ENCODE peak calls at places on chromosomes 2 and 18, in ten cellular contexts. One of them, this sample, is unnamed.

GRCh38 chr2:28395334-28396061 is 2.8 kb downstream of the FOSL2 start:
- DNase-seq in adrenal gland: peak; percentile 75
- DNase-seq in A549: peak; percentile 54
- DNase-seq in IMR-90: peak; percentile 56
- DNase-seq in upper lobe of right lung: peak; percentile 83
- DNase-seq in neuronal stem cell: no peak
- DNase-seq in CD8-positive, alpha-beta memory T cell: no peak
- DNase-seq in Peyer's patch: peak; percentile 72
- DNase-seq in HCT116: no peak
- DNase-seq in heart right ventricle: peak; percentile 45
- DNase-seq in this sample: peak; percentile 60

GRCh38 chr2:227132986-227133385 is 31.0 kb downstream of the COL4A4 start:
- DNase-seq in adrenal gland: no peak
- DNase-seq in A549: no peak
- DNase-seq in IMR-90: no peak
- DNase-seq in upper lobe of right lung: no peak
- DNase-seq in neuronal stem cell: no peak
- DNase-seq in CD8-positive, alpha-beta memory T cell: no peak
- DNase-seq in Peyer's patch: no peak
- DNase-seq in HCT116: no peak
- DNase-seq in heart right ventricle: no peak
- DNase-seq in this sample: no peak

GRCh38 chr2:159658887-159659437 is 42.6 kb upstream of the BAZ2B start:
- DNase-seq in adrenal gland: peak; percentile 70
- DNase-seq in A549: no peak
- DNase-seq in IMR-90: no peak
- DNase-seq in upper lobe of right lung: no peak
- DNase-seq in neuronal stem cell: no peak
- DNase-seq in CD8-positive, alpha-beta memory T cell: no peak
- DNase-seq in Peyer's patch: no peak
- DNase-seq in HCT116: no peak
- DNase-seq in heart right ventricle: no peak
- DNase-seq in this sample: peak; percentile 77

GRCh38 chr18:41593276-41593675 is 361.8 kb upstream of the PIK3C3 start:
- DNase-seq in adrenal gland: no peak
- DNase-seq in A549: no peak
- DNase-seq in IMR-90: no peak
- DNase-seq in upper lobe of right lung: no peak
- DNase-seq in neuronal stem cell: no peak
- DNase-seq in CD8-positive, alpha-beta memory T cell: no peak
- DNase-seq in Peyer's patch: no peak
- DNase-seq in HCT116: no peak
- DNase-seq in heart right ventricle: no peak
- DNase-seq in this sample: no peak

GRCh38 chr2:671072-671471 is 6.1 kb downstream of the TMEM18 start:
- DNase-seq in adrenal gland: no peak
- DNase-seq in A549: no peak
- DNase-seq in IMR-90: no peak
- DNase-seq in upper lobe of right lung: no peak
- DNase-seq in neuronal stem cell: no peak
- DNase-seq in CD8-positive, alpha-beta memory T cell: no peak
- DNase-seq in Peyer's patch: no peak
- DNase-seq in HCT116: no peak
- DNase-seq in heart right ventricle: no peak
- DNase-seq in this sample: no peak

GRCh38 chr18:50458366-50458765 is 83.5 kb downstream of the SKA1 start:
- DNase-seq in adrenal gland: no peak
- DNase-seq in A549: no peak
- DNase-seq in IMR-90: no peak
- DNase-seq in upper lobe of right lung: no peak
- DNase-seq in neuronal stem cell: no peak
- DNase-seq in CD8-positive, alpha-beta memory T cell: no peak
- DNase-seq in Peyer's patch: no peak
- DNase-seq in HCT116: no peak
- DNase-seq in heart right ventricle: no peak
- DNase-seq in this sample: no peak

GRCh38 chr2:226758886-226759660 is 40.5 kb downstream of the IRS1 start:
- DNase-seq in adrenal gland: no peak
- DNase-seq in A549: no peak
- DNase-seq in IMR-90: peak; percentile 87
- DNase-seq in upper lobe of right lung: no peak
- DNase-seq in neuronal stem cell: no peak
- DNase-seq in CD8-positive, alpha-beta memory T cell: no peak
- DNase-seq in Peyer's patch: no peak
- DNase-seq in HCT116: peak; percentile 48
- DNase-seq in heart right ventricle: no peak
- DNase-seq in this sample: no peak

GRCh38 chr2:222305510-222306392 is 7.0 kb upstream of the PAX3 start:
- DNase-seq in adrenal gland: no peak
- DNase-seq in A549: peak; percentile 38
- DNase-seq in IMR-90: no peak
- DNase-seq in upper lobe of right lung: no peak
- DNase-seq in neuronal stem cell: no peak
- DNase-seq in CD8-positive, alpha-beta memory T cell: no peak
- DNase-seq in Peyer's patch: peak; percentile 61
- DNase-seq in HCT116: no peak
- DNase-seq in heart right ventricle: no peak
- DNase-seq in this sample: no peak

GRCh38 chr2:103959174-103960125 is 894.5 kb upstream of the POU3F3 start:
- DNase-seq in adrenal gland: peak; percentile 21
- DNase-seq in A549: peak; percentile 51
- DNase-seq in IMR-90: no peak
- DNase-seq in upper lobe of right lung: no peak
- DNase-seq in neuronal stem cell: peak; percentile 54
- DNase-seq in CD8-positive, alpha-beta memory T cell: no peak
- DNase-seq in Peyer's patch: no peak
- DNase-seq in HCT116: no peak
- DNase-seq in heart right ventricle: peak; percentile 12
- DNase-seq in this sample: no peak

GRCh38 chr2:213763963-213764362 is 479.7 kb downstream of the SPAG16 start:
- DNase-seq in adrenal gland: no peak
- DNase-seq in A549: no peak
- DNase-seq in IMR-90: no peak
- DNase-seq in upper lobe of right lung: no peak
- DNase-seq in neuronal stem cell: no peak
- DNase-seq in CD8-positive, alpha-beta memory T cell: no peak
- DNase-seq in Peyer's patch: no peak
- DNase-seq in HCT116: no peak
- DNase-seq in heart right ventricle: no peak
- DNase-seq in this sample: no peak

GRCh38 chr2:11904029-11904428 is 157.6 kb downstream of the LPIN1 start:
- DNase-seq in adrenal gland: no peak
- DNase-seq in A549: no peak
- DNase-seq in IMR-90: no peak
- DNase-seq in upper lobe of right lung: no peak
- DNase-seq in neuronal stem cell: no peak
- DNase-seq in CD8-positive, alpha-beta memory T cell: no peak
- DNase-seq in Peyer's patch: no peak
- DNase-seq in HCT116: no peak
- DNase-seq in heart right ventricle: no peak
- DNase-seq in this sample: peak; percentile 52

GRCh38 chr2:158923641-158924040 is 44.8 kb upstream of the TANC1 start:
- DNase-seq in adrenal gland: no peak
- DNase-seq in A549: no peak
- DNase-seq in IMR-90: no peak
- DNase-seq in upper lobe of right lung: no peak
- DNase-seq in neuronal stem cell: no peak
- DNase-seq in CD8-positive, alpha-beta memory T cell: no peak
- DNase-seq in Peyer's patch: no peak
- DNase-seq in HCT116: no peak
- DNase-seq in heart right ventricle: no peak
- DNase-seq in this sample: no peak

DNA sequence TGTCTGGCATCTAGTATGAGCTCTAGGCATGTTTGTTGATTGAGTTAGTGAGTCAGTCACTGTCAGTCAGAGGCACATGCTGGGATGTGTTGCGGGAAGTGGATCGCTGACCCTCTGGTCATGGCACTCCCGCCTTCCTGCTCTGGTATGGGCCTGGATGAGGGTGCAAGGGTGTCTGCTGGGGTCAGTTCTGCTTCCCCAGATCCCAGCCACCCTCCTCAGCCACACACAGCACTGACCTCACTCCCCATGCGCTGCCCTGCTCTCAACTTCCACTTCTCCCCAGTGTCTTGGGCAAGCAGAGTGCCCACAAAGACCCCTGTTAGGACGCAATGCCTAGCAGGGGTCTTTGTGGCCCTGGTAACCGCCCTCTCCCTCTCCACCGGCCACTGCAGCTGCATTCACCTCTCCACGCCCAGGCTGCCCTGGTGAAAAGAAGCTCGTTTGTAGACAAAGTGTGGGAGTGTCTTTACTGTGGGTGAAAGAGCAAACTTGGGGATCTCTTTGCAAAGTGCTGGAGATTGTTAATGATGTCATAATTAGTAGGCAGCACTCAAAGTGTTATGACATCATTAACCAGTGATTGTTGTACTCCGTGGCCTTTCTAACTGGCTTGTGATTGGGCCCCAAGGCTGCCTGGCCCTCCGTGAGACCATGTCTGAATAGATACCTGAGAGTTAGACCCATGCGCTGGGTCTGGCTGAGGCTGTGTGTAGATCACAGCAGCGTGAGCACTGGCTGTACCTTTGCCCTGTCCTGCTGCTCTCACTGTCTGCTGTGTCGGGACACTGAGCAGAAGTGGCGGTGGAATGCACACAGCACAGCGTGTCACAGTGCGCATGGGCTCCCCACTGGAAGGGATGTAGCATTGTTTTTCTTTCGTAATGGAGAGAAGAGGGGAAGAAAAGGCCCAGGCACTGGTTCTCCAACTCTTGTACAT is 252.3 kb downstream of the LDLRAD4 start:
- DNase-seq in adrenal gland: no peak
- DNase-seq in A549: no peak
- DNase-seq in IMR-90: no peak
- DNase-seq in upper lobe of right lung: peak; percentile 68
- DNase-seq in neuronal stem cell: no peak
- DNase-seq in CD8-positive, alpha-beta memory T cell: no peak
- DNase-seq in Peyer's patch: no peak
- DNase-seq in HCT116: no peak
- DNase-seq in heart right ventricle: no peak
- DNase-seq in this sample: peak; percentile 66
- H3K27ac ChIP-seq in adrenal gland: peak overlapping the region; percentile 59
- H3K27ac ChIP-seq in A549: no peak overlapping the region
- H3K27ac ChIP-seq in IMR-90: no peak overlapping the region
- H3K27ac ChIP-seq in upper lobe of right lung: no peak overlapping the region
- H3K27ac ChIP-seq in neuronal stem cell: no peak overlapping the region
- H3K27ac ChIP-seq in CD8-positive, alpha-beta memory T cell: no peak overlapping the region
- H3K27ac ChIP-seq in Peyer's patch: no peak overlapping the region
- H3K27ac ChIP-seq in HCT116: no peak overlapping the region
- H3K27ac ChIP-seq in heart right ventricle: peak overlapping the region; percentile 41
- H3K27ac ChIP-seq in this sample: no peak overlapping the region

DNA sequence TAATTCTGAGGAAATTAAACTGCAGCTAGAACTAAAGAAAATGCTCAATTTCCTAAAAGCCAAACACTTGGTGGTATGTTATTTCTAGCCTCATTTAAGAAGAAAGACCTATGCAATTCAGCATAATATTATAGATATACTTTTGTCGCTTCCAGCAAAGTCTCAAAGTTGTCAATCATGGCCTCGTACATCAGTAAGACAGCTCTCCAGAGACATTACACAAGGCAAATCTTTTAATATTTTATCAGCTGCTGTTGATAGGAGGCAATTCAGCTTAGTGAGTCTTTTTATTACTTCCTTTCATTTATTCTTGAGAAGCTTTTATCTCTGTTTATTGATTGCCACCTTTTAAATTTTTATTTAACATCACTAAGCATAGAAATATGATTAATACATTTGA is 294.3 kb downstream of the FSIP2 start:
- DNase-seq in adrenal gland: no peak
- DNase-seq in A549: no peak
- DNase-seq in IMR-90: no peak
- DNase-seq in upper lobe of right lung: no peak
- DNase-seq in neuronal stem cell: no peak
- DNase-seq in CD8-positive, alpha-beta memory T cell: no peak
- DNase-seq in Peyer's patch: no peak
- DNase-seq in HCT116: no peak
- DNase-seq in heart right ventricle: no peak
- DNase-seq in this sample: no peak
- H3K27ac ChIP-seq in adrenal gland: no peak overlapping the region
- H3K27ac ChIP-seq in A549: no peak overlapping the region
- H3K27ac ChIP-seq in IMR-90: no peak overlapping the region
- H3K27ac ChIP-seq in upper lobe of right lung: no peak overlapping the region
- H3K27ac ChIP-seq in neuronal stem cell: no peak overlapping the region
- H3K27ac ChIP-seq in CD8-positive, alpha-beta memory T cell: no peak overlapping the region
- H3K27ac ChIP-seq in Peyer's patch: no peak overlapping the region
- H3K27ac ChIP-seq in HCT116: no peak overlapping the region
- H3K27ac ChIP-seq in heart right ventricle: no peak overlapping the region
- H3K27ac ChIP-seq in this sample: no peak overlapping the region

GRCh38 chr2:133755515-133756311 is 187.4 kb upstream of the NCKAP5 start:
- DNase-seq in adrenal gland: no peak
- DNase-seq in A549: no peak
- DNase-seq in IMR-90: peak; percentile 100
- DNase-seq in upper lobe of right lung: no peak
- DNase-seq in neuronal stem cell: peak; percentile 12
- DNase-seq in CD8-positive, alpha-beta memory T cell: no peak
- DNase-seq in Peyer's patch: no peak
- DNase-seq in HCT116: no peak
- DNase-seq in heart right ventricle: peak; percentile 32
- DNase-seq in this sample: peak; percentile 28
- H3K27ac ChIP-seq in adrenal gland: no peak overlapping the region
- H3K27ac ChIP-seq in A549: no peak overlapping the region
- H3K27ac ChIP-seq in IMR-90: peak overlapping the region; percentile 95
- H3K27ac ChIP-seq in upper lobe of right lung: no peak overlapping the region
- H3K27ac ChIP-seq in neuronal stem cell: peak overlapping the region; percentile 18
- H3K27ac ChIP-seq in CD8-positive, alpha-beta memory T cell: no peak overlapping the region
- H3K27ac ChIP-seq in Peyer's patch: no peak overlapping the region
- H3K27ac ChIP-seq in HCT116: no peak overlapping the region
- H3K27ac ChIP-seq in heart right ventricle: peak overlapping the region; percentile 35
- H3K27ac ChIP-seq in this sample: peak overlapping the region; percentile 82

GRCh38 chr2:27094353-27094984 is 7.9 kb downstream of the KHK start:
- DNase-seq in adrenal gland: peak; percentile 26
- DNase-seq in A549: no peak
- DNase-seq in IMR-90: no peak
- DNase-seq in upper lobe of right lung: no peak
- DNase-seq in neuronal stem cell: no peak
- DNase-seq in CD8-positive, alpha-beta memory T cell: no peak
- DNase-seq in Peyer's patch: no peak
- DNase-seq in HCT116: no peak
- DNase-seq in heart right ventricle: no peak
- DNase-seq in this sample: no peak

GRCh38 chr2:27095427-27095744 is 8.8 kb downstream of the KHK start:
- DNase-seq in adrenal gland: no peak
- DNase-seq in A549: no peak
- DNase-seq in IMR-90: no peak
- DNase-seq in upper lobe of right lung: no peak
- DNase-seq in neuronal stem cell: no peak
- DNase-seq in CD8-positive, alpha-beta memory T cell: no peak
- DNase-seq in Peyer's patch: no peak
- DNase-seq in HCT116: no peak
- DNase-seq in heart right ventricle: no peak
- DNase-seq in this sample: no peak

GRCh38 chr2:27097341-27097740 is 10.8 kb downstream of the KHK start:
- DNase-seq in adrenal gland: no peak
- DNase-seq in A549: no peak
- DNase-seq in IMR-90: no peak
- DNase-seq in upper lobe of right lung: no peak
- DNase-seq in neuronal stem cell: no peak
- DNase-seq in CD8-positive, alpha-beta memory T cell: no peak
- DNase-seq in Peyer's patch: no peak
- DNase-seq in HCT116: no peak
- DNase-seq in heart right ventricle: no peak
- DNase-seq in this sample: no peak

GRCh38 chr2:27095745-27096651 is 9.4 kb downstream of the KHK start:
- DNase-seq in adrenal gland: peak; percentile 76
- DNase-seq in A549: peak; percentile 56
- DNase-seq in IMR-90: peak; percentile 57
- DNase-seq in upper lobe of right lung: no peak
- DNase-seq in neuronal stem cell: no peak
- DNase-seq in CD8-positive, alpha-beta memory T cell: no peak
- DNase-seq in Peyer's patch: no peak
- DNase-seq in HCT116: no peak
- DNase-seq in heart right ventricle: peak; percentile 64
- DNase-seq in this sample: peak; percentile 85

GRCh38 chr2:27096748-27097297 is 10.3 kb downstream of the KHK start:
- DNase-seq in adrenal gland: no peak
- DNase-seq in A549: no peak
- DNase-seq in IMR-90: no peak
- DNase-seq in upper lobe of right lung: no peak
- DNase-seq in neuronal stem cell: no peak
- DNase-seq in CD8-positive, alpha-beta memory T cell: no peak
- DNase-seq in Peyer's patch: no peak
- DNase-seq in HCT116: no peak
- DNase-seq in heart right ventricle: no peak
- DNase-seq in this sample: no peak
- H3K27ac ChIP-seq in adrenal gland: peak overlapping the region; percentile 52
- H3K27ac ChIP-seq in A549: no peak overlapping the region
- H3K27ac ChIP-seq in IMR-90: no peak overlapping the region
- H3K27ac ChIP-seq in upper lobe of right lung: peak overlapping the region; percentile 14
- H3K27ac ChIP-seq in neuronal stem cell: no peak overlapping the region
- H3K27ac ChIP-seq in CD8-positive, alpha-beta memory T cell: no peak overlapping the region
- H3K27ac ChIP-seq in Peyer's patch: no peak overlapping the region
- H3K27ac ChIP-seq in HCT116: no peak overlapping the region
- H3K27ac ChIP-seq in heart right ventricle: peak overlapping the region; percentile 63
- H3K27ac ChIP-seq in this sample: no peak overlapping the region

This sample was measured in right cardiac atrium.